ENCODE peak calls at places on chromosome 22, in four cellular contexts. V, B, P and I are unnamed samples.

GRCh38 chr22:35115515-35115914 is 49.6 kb downstream of the ISX start:
- DNase-seq in V (no peak), B (no peak), P (no peak), I (no peak)

GRCh38 chr22:33605686-33606085 is 314.6 kb downstream of the LARGE1 start:
- DNase-seq in V (no peak), B (no peak), P (no peak), I (no peak)

GRCh38 chr22:26466196-26466595 is 17.4 kb downstream of the HPS4 start:
- DNase-seq in V (no peak), B (no peak), P (no peak), I (no peak)

GRCh38 chr22:50396751-50397370 is 53.7 kb downstream of the PPP6R2 start:
- DNase-seq in V (no peak), B (no peak), P (peak), I (no peak)

GRCh38 chr22:26589367-26589844 is 526 bp downstream of the TPST2 start:
- DNase-seq in V (peak), B (no peak), P (no peak), I (peak)

GRCh38 chr22:38403806-38404205 is 51.2 kb downstream of the KCNJ4 start:
- DNase-seq in V (no peak), B (no peak), P (no peak), I (no peak)

GRCh38 chr22:37855462-37855861 is 6.2 kb downstream of the EIF3L start:
- DNase-seq in V (no peak), B (no peak), P (no peak), I (no peak)

GRCh38 chr22:39545310-39546063 is 12.9 kb upstream of the RPS19BP1 start:
- DNase-seq in V (peak), B (no peak), P (no peak), I (no peak)

GRCh38 chr22:47567126-47567730 is 804.8 kb downstream of the TBC1D22A start:
- DNase-seq in V (no peak), B (no peak), P (no peak), I (no peak)

GRCh38 chr22:37659066-37659896 is 758 bp downstream of the PDXP start:
- DNase-seq in V (no peak), B (no peak), P (no peak), I (no peak)

GRCh38 chr22:37496651-37497599 is 10.7 kb upstream of the MFNG start:
- DNase-seq in V (no peak), B (peak), P (peak), I (no peak)

GRCh38 chr22:23097412-23098229 is 27.3 kb downstream of the GNAZ start:
- DNase-seq in V (no peak), B (no peak), P (no peak), I (no peak)

GRCh38 chr22:24133187-24133965 is 47.9 kb upstream of the SUSD2 start:
- DNase-seq in V (no peak), B (no peak), P (no peak), I (no peak)

GRCh38 chr22:21594865-21595452 is 27.4 kb downstream of the UBE2L3 start:
- DNase-seq in V (no peak), B (no peak), P (no peak), I (no peak)

GRCh38 chr22:39574779-39575551 is 4.4 kb downstream of the CACNA1I start:
- DNase-seq in V (no peak), B (peak), P (peak), I (peak)

GRCh38 chr22:45949258-45949870 is 27.6 kb downstream of the WNT7B start:
- DNase-seq in V (no peak), B (no peak), P (no peak), I (no peak)
- TF ChIP-seq CTCF in V (no peak), B (no peak), P (no peak), I (no peak)

GRCh38 chr22:20178922-20179227 is 28.0 kb upstream of the CCDC188 start:
- DNase-seq in V (no peak), B (no peak), P (no peak), I (no peak)

GRCh38 chr22:20181194-20181931 is 30.5 kb upstream of the CCDC188 start:
- DNase-seq in V (no peak), B (no peak), P (no peak), I (no peak)

GRCh38 chr22:20180640-20181039 is 29.8 kb upstream of the CCDC188 start:
- DNase-seq in V (no peak), B (no peak), P (no peak), I (no peak)

GRCh38 chr22:20179455-20180244 is 28.8 kb upstream of the CCDC188 start:
- DNase-seq in V (no peak), B (no peak), P (no peak), I (no peak)

GRCh38 chr22:20180245-20180630 is 29.4 kb upstream of the CCDC188 start:
- DNase-seq in V (no peak), B (no peak), P (no peak), I (peak)
- TF ChIP-seq CTCF in V (peak), B (no peak), P (no peak), I (peak)

GRCh38 chr22:43922123-43922522 is 1.5 kb upstream of the PNPLA3 start:
- DNase-seq in V (no peak), B (no peak), P (no peak), I (peak)
- TF ChIP-seq CTCF in V (no peak), B (no peak), P (no peak), I (no peak)

GRCh38 chr22:28741758-28742561 is at the start of the genes CHEK2 and HSCB:
- DNase-seq in V (peak), B (peak), P (peak), I (peak)
- TF ChIP-seq CTCF in V (no peak), B (no peak), P (no peak), I (no peak)

GRCh38 chr22:48663297-48663696 is 1164.4 kb downstream of the BRD1 start:
- DNase-seq in V (no peak), B (no peak), P (no peak), I (no peak)
- TF ChIP-seq CTCF in V (peak), B (peak), P (no peak), I (peak)

DNA sequence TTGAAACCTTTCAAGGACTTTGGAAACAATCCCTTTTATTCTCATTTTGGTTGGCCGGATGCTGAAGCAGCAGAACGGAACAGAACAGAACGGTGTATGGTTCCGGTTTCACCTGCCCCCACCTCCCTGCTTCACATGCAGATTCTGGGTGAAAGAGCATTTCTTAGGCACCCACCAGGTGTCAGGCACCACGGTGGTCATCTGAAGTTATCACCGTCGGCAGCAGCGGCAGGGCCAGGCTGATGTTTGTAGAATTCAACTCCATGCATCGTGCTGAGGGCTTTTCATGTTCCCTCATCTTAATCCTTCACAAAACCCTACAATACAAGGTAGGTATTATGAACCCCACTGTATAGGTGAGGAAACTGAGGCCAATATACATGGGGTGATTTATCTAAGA is 13.6 kb upstream of the PHF21B start:
- DNase-seq in V (no peak), B (no peak), P (no peak), I (no peak)
- TF ChIP-seq CTCF in V (no peak), B (no peak), P (no peak), I (no peak)

GRCh38 chr22:30425327-30425615 is 297 bp upstream of the MTFP1 start:
- DNase-seq in V (no peak), B (no peak), P (no peak), I (no peak)

GRCh38 chr22:30425616-30426394 is at the start of gene MTFP1:
- DNase-seq in V (peak), B (peak), P (peak), I (peak)

GRCh38 chr22:30423959-30424380 is 1.6 kb upstream of the MTFP1 start:
- DNase-seq in V (peak), B (peak), P (peak), I (peak)

GRCh38 chr22:30423296-30423958 is 2.1 kb upstream of the MTFP1 start:
- DNase-seq in V (no peak), B (no peak), P (no peak), I (peak)

DNA sequence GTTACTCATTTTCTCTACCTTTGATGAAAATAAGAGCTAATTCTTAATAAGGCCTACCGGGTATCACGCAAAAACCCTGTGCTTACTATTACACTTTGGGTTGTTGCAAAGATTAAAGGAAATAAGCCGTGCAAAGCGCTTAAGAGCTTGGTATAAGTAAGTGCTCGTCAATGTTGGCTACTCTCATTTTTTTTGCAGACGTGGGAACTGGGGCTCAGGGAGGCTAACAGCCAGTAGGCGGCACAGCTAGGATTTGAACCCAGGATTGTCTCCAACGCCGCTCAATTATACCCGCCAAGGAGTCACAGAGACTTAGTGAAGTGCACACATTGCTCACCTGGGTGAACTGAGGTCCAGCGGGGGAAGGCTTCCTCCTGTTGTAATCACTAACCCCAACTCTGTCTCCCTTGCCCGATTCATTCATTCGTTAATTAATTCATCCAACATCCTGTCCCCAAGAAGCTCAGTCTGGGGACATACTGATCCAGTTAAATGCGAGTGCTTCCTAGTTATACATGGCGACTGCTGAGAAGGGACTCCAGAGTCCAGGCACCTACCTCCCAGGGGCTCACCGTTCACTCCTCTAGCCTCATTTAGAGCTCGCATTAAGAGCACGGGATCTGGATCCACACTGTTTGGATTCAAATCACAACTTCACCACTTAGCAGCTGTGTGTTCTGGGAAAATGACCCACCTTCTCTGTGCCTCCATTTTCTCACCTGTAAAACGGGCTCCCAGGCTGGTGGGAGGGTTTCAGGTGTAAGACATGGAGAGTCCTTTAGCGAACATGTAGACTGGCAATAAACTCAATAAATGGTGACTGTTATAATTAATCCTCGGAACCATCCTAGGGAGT is 869 bp upstream of the MTFP1 start:
- DNase-seq in V (no peak), B (peak), P (no peak), I (peak)
- TF ChIP-seq CTCF in V (no peak), B (peak), P (no peak), I (no peak)